ENCODE peak calls at places on chromosomes 13 and 19, in eight cellular contexts. I is heart right ventricle; Q is neuronal stem cell; N is SK-N-SH; H is hypothalamus; O is globus pallidus; E is stimulated activated CD4-positive, alpha-beta T cell treated with anti-CD3 and anti-CD28 coated beads, Interleukin-2, amount 100 ng/mL, for 24 hours; B is SJSA1. Y is an unnamed sample.

GRCh38 chr19:50508850-50509190 is 2.2 kb downstream of the JOSD2 start:
- DNase-seq in I (no peak), Q (no peak), N (no peak), H (no peak), O (no peak), E (no peak), B (no peak), Y (no peak)

GRCh38 chr13:73849292-73849691 is 284.9 kb downstream of the KLF12 start:
- DNase-seq in I (no peak), Q (peak), N (no peak), H (no peak), O (no peak), E (peak), B (peak), Y (no peak)

GRCh38 chr13:51331354-51331861 is 8.1 kb upstream of the SERPINE3 start:
- DNase-seq in I (no peak), Q (no peak), N (no peak), H (no peak), O (no peak), E (no peak), B (no peak), Y (no peak)

GRCh38 chr19:14475251-14476073 is at the start of gene PTGER1:
- DNase-seq in I (no peak), Q (no peak), N (peak), H (no peak), O (no peak), E (no peak), B (no peak), Y (peak)

GRCh38 chr19:39752390-39752789 is 14.6 kb upstream of the CLC start:
- DNase-seq in I (no peak), Q (no peak), N (no peak), H (no peak), O (no peak), E (no peak), B (no peak), Y (no peak)

GRCh38 chr13:60431108-60431700 is 34.2 kb downstream of the TDRD3 start:
- DNase-seq in I (no peak), Q (peak), N (peak), H (no peak), O (peak), E (no peak), B (peak), Y (no peak)

GRCh38 chr13:40477623-40478608 is 188.5 kb downstream of the FOXO1 start:
- DNase-seq in I (peak), Q (no peak), N (no peak), H (no peak), O (no peak), E (no peak), B (peak), Y (no peak)

GRCh38 chr13:109427148-109427547 is 359.2 kb downstream of the IRS2 start:
- DNase-seq in I (no peak), Q (no peak), N (no peak), H (no peak), O (no peak), E (no peak), B (no peak), Y (no peak)

GRCh38 chr19:16364231-16364865 is 39.7 kb downstream of the KLF2 start:
- DNase-seq in I (no peak), Q (no peak), N (no peak), H (no peak), O (no peak), E (no peak), B (no peak), Y (no peak)

GRCh38 chr19:39792999-39793546 is 14.4 kb downstream of the LEUTX start:
- DNase-seq in I (peak), Q (peak), N (peak), H (peak), O (peak), E (peak), B (peak), Y (peak)

GRCh38 chr13:47798906-47799305 is 202.2 kb downstream of the SUCLA2 start:
- DNase-seq in I (no peak), Q (no peak), N (no peak), H (no peak), O (no peak), E (no peak), B (no peak), Y (no peak)

GRCh38 chr19:19514881-19515763 is at the start of gene TSSK6:
- DNase-seq in I (no peak), Q (no peak), N (no peak), H (no peak), O (no peak), E (no peak), B (no peak), Y (no peak)

GRCh38 chr13:94829201-94829600 is 116.9 kb upstream of the SOX21 start:
- DNase-seq in I (no peak), Q (peak), N (no peak), H (no peak), O (no peak), E (no peak), B (no peak), Y (no peak)

GRCh38 chr19:40907968-40908735 is 26.1 kb upstream of the CYP2A7 start:
- DNase-seq in I (peak), Q (no peak), N (no peak), H (no peak), O (no peak), E (peak), B (no peak), Y (peak)

GRCh38 chr19:47316513-47316912 is 6.9 kb downstream of the C5AR1 start:
- DNase-seq in I (no peak), Q (no peak), N (no peak), H (no peak), O (no peak), E (no peak), B (no peak), Y (no peak)

Y was measured in CD8-positive, alpha-beta T cell.